ENCODE peak calls at places on chromosomes 1 and 21, in four cellular contexts. One of them, this sample, is unnamed.

GRCh38 chr1:36385410-36386261 is at the start of gene STK40:
- DNase-seq in NCI-H2029 treated with DMSO at 0.1 percent for 48 hours: peak; percentile 96
- DNase-seq in GM04503: peak; percentile 93
- DNase-seq in Peyer's patch: peak; percentile 99
- DNase-seq in this sample: peak; percentile 100

GRCh38 chr21:45104560-45104959 is 30.2 kb downstream of the ADARB1 start:
- DNase-seq in NCI-H2029 treated with DMSO at 0.1 percent for 48 hours: no peak
- DNase-seq in GM04503: no peak
- DNase-seq in Peyer's patch: no peak
- DNase-seq in this sample: no peak

GRCh38 chr21:42656872-42657271 is 3.5 kb downstream of the PDE9A start:
- DNase-seq in NCI-H2029 treated with DMSO at 0.1 percent for 48 hours: no peak
- DNase-seq in GM04503: no peak
- DNase-seq in Peyer's patch: no peak
- DNase-seq in this sample: no peak

GRCh38 chr1:151472852-151473731 is 13.8 kb upstream of the POGZ start:
- DNase-seq in NCI-H2029 treated with DMSO at 0.1 percent for 48 hours: peak; percentile 38
- DNase-seq in GM04503: no peak
- DNase-seq in Peyer's patch: peak; percentile 52
- DNase-seq in this sample: no peak

GRCh38 chr1:40712997-40713396 is 21.5 kb downstream of the NFYC start:
- DNase-seq in NCI-H2029 treated with DMSO at 0.1 percent for 48 hours: no peak
- DNase-seq in GM04503: no peak
- DNase-seq in Peyer's patch: no peak
- DNase-seq in this sample: no peak

GRCh38 chr1:197638316-197638715 is 137.0 kb downstream of the DENND1B start:
- DNase-seq in NCI-H2029 treated with DMSO at 0.1 percent for 48 hours: no peak
- DNase-seq in GM04503: no peak
- DNase-seq in Peyer's patch: no peak
- DNase-seq in this sample: no peak

GRCh38 chr1:211009944-211010343 is 124.0 kb downstream of the KCNH1 start:
- DNase-seq in NCI-H2029 treated with DMSO at 0.1 percent for 48 hours: no peak
- DNase-seq in GM04503: no peak
- DNase-seq in Peyer's patch: no peak
- DNase-seq in this sample: no peak

GRCh38 chr1:178493301-178493741 is 3.4 kb downstream of the CLEC20A start:
- DNase-seq in NCI-H2029 treated with DMSO at 0.1 percent for 48 hours: no peak
- DNase-seq in GM04503: no peak
- DNase-seq in Peyer's patch: no peak
- DNase-seq in this sample: no peak

GRCh38 chr21:29181799-29182470 is 51.5 kb downstream of the MAP3K7CL start:
- DNase-seq in NCI-H2029 treated with DMSO at 0.1 percent for 48 hours: no peak
- DNase-seq in GM04503: peak; percentile 78
- DNase-seq in Peyer's patch: peak; percentile 70
- DNase-seq in this sample: peak; percentile 70

GRCh38 chr1:52455686-52456085 is 51.3 kb downstream of the PRPF38A start:
- DNase-seq in NCI-H2029 treated with DMSO at 0.1 percent for 48 hours: no peak
- DNase-seq in GM04503: no peak
- DNase-seq in Peyer's patch: no peak
- DNase-seq in this sample: no peak

GRCh38 chr1:153503766-153504165 is 32.0 kb downstream of the S100A6 start:
- DNase-seq in NCI-H2029 treated with DMSO at 0.1 percent for 48 hours: no peak
- DNase-seq in GM04503: no peak
- DNase-seq in Peyer's patch: no peak
- DNase-seq in this sample: no peak

This sample was measured in AG09319.